ENCODE peak calls at places on chromosomes 4 and X, in four cellular contexts. G, S, L and U are unnamed samples.

GRCh38 chrX:150897371-150898319 is 823 bp downstream of the CD99L2 start:
- DNase-seq in G (peak; percentile 63), S (no peak), L (peak; percentile 22), U (peak; percentile 85)

GRCh38 chrX:131614241-131614640 is 70.4 kb downstream of the OR13H1 start:
- DNase-seq in L (no peak), S (no peak), G (no peak), U (no peak)

GRCh38 chr4:102606846-102607440 is 105.8 kb downstream of the NFKB1 start:
- DNase-seq in G (no peak), L (no peak), S (no peak), U (no peak)

GRCh38 chr4:174697164-174697563 is 131.9 kb downstream of the GLRA3 start:
- DNase-seq in S (no peak), L (no peak), G (no peak), U (no peak)

GRCh38 chr4:112946127-112946526 is 103.3 kb upstream of the ANK2 start:
- DNase-seq in G (no peak), S (no peak), L (no peak), U (no peak)

GRCh38 chr4:127425202-127425845 is 207.4 kb upstream of the INTU start:
- DNase-seq in G (no peak), L (no peak), S (no peak), U (no peak)

GRCh38 chr4:80017125-80017854 is 55.7 kb downstream of the ANTXR2 start:
- DNase-seq in S (no peak), G (no peak), L (no peak), U (no peak)

GRCh38 chrX:99172958-99173357 is 1237.1 kb downstream of the PCDH19 start:
- DNase-seq in G (no peak), L (no peak), S (no peak), U (no peak)

GRCh38 chrX:103626855-103627254 is 1.9 kb upstream of the TCEAL1 start:
- DNase-seq in L (no peak), S (no peak), G (no peak), U (no peak)

GRCh38 chrX:47637546-47638195 is 7.9 kb upstream of the CFP start:
- DNase-seq in G (peak; percentile 84), L (peak; percentile 38), S (no peak), U (peak; percentile 86)

GRCh38 chr4:52894408-52894807 is 32.3 kb downstream of the RASL11B start:
- DNase-seq in S (no peak), G (no peak), L (no peak), U (no peak)

GRCh38 chr4:88697588-88698329 is at the start of gene NAP1L5:
- DNase-seq in L (peak; percentile 49), G (peak; percentile 79), S (no peak), U (peak; percentile 89)

GRCh38 chr4:57013529-57014120 is 34.9 kb downstream of the POLR2B start:
- DNase-seq in G (no peak), L (no peak), S (no peak), U (no peak)

GRCh38 chr4:187357861-187358260 is 634.2 kb upstream of the FAT1 start:
- DNase-seq in G (no peak), L (no peak), S (no peak), U (no peak)

GRCh38 chrX:118189628-118190027 is 73.0 kb upstream of the KLHL13 start:
- DNase-seq in L (no peak), G (no peak), S (no peak), U (no peak)

GRCh38 chr4:13544556-13545393 is 467 bp upstream of the NKX3-2 start:
- DNase-seq in S (no peak), L (peak; percentile 67), G (peak; percentile 83), U (peak; percentile 84)

GRCh38 chrX:39676434-39676833 is 421.3 kb downstream of the BCOR start:
- DNase-seq in L (no peak), G (no peak), S (no peak), U (no peak)

GRCh38 chr4:40687676-40688389 is 58.2 kb upstream of the RBM47 start:
- DNase-seq in S (no peak), L (no peak), G (no peak), U (no peak)

GRCh38 chr4:34412233-34412632 is 1832.1 kb downstream of the ARAP2 start:
- DNase-seq in L (no peak), S (no peak), G (no peak), U (no peak)

DNA sequence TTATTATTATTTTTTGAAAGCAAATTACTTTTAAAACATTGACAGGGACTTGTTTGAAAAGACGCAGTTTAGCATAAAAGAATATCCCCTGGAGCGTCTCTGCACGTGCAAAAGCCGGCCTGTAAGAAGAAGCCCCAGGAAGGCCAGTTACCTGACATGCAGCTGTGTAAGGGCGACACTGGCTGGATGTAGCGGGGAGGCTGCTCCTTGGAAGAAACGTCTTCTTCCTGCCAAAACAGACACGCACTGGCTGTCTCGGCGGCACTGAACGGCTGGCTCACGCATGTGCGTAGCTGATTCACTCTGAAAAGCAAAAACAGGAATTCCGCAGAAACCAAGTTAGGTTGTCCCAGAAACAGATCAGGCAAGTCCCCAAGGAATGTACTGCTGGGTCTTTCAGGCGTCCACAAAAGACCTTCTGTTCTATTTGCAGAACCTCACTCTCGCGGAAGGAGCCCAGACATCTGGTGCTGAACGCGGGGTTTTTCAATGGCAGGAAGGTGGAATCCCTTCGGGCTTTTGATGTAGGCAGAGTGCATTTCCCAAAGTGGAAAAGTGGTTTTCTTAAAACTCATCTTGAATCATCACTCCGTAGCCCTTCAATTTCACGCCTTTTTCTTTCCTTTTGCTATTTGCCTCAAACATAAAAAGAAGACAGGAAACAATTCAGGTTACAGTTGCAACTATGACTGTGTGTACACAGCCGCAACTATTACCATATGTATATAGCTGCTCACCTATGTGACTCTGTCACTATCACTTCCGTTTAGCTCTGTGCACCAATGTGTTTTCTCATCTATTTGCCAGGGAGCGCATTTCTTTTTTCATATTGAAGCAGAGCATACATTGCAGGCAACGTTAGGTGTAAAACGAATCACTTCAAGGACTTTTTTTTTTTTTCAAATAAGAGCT is 38.1 kb upstream of the ARSH start:
- DNase-seq in L (no peak), G (no peak), S (no peak), U (no peak)
- H3K4me3 ChIP-seq in L (peak overlapping the region; percentile 19), G (peak overlapping the region; percentile 14), S (peak overlapping the region; percentile 64), U (no peak overlapping the region)

GRCh38 chr4:139085141-139085540 is 69.6 kb downstream of the NOCT start:
- DNase-seq in L (no peak), G (no peak), S (no peak), U (no peak)
- H3K4me3 ChIP-seq in L (peak overlapping the region; percentile 87), G (peak overlapping the region; percentile 90), S (peak overlapping the region; percentile 83), U (peak overlapping the region; percentile 96)

GRCh38 chr4:106314960-106315359 is 1.0 kb downstream of the TBCK start:
- DNase-seq in L (no peak), S (no peak), G (no peak), U (no peak)
- H3K4me3 ChIP-seq in L (peak overlapping the region; percentile 85), S (peak overlapping the region; percentile 95), G (peak overlapping the region; percentile 74), U (peak overlapping the region; percentile 84)

GRCh38 chr4:168629561-168629960 is 132.7 kb downstream of the PALLD start:
- DNase-seq in G (no peak), S (no peak), L (no peak), U (no peak)
- H3K4me3 ChIP-seq in G (no peak overlapping the region), S (no peak overlapping the region), L (no peak overlapping the region), U (no peak overlapping the region)

GRCh38 chr4:139658185-139658584 is 7.4 kb upstream of the MGST2 start:
- DNase-seq in G (no peak), S (no peak), L (no peak), U (no peak)

GRCh38 chr4:139663561-139664138 is 2.0 kb upstream of the MGST2 start:
- DNase-seq in S (no peak), L (no peak), G (no peak), U (no peak)

GRCh38 chr4:139659735-139660424 is 5.7 kb upstream of the MGST2 start:
- DNase-seq in L (no peak), S (no peak), G (no peak), U (no peak)

GRCh38 chr4:139658983-139659382 is 6.6 kb upstream of the MGST2 start:
- DNase-seq in G (no peak), L (no peak), S (no peak), U (no peak)

DNA sequence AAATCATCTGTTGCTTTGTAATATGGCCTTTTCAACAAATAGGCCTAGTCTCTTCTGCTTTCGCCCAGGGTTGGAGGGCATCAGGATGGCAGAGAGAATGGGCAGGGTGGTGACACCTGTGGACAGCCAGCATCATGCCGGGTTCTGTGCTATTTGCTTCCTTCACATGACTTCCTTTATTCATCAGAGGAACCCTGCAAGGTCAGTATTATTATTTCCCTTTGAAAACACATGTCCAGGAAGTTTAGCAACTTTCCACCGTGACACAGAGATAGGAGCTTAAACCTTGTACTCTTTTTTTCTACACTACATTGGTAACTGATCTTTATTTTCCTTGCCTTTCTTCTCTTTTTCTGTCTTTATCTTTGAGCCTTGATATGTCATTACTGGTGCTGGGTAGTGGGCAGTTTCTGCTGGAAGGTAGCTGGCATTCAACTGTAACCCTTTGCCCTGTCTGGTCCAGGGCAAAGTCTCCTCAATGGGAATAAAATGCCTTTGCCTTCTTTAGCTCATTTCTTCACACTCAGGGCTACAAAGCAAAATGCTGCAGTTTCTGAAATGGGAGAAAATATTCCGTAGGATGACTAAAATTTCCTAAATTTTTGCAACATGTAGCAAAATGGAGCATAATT is 5.0 kb upstream of the MGST2 start:
- DNase-seq in L (no peak), S (no peak), G (no peak), U (no peak)
- H3K4me3 ChIP-seq in L (no peak overlapping the region), S (no peak overlapping the region), G (no peak overlapping the region), U (no peak overlapping the region)

GRCh38 chrX:72621163-72621562 is 48.5 kb upstream of the HDAC8 start:
- DNase-seq in S (no peak), L (no peak), G (no peak), U (no peak)
- H3K4me3 ChIP-seq in S (peak overlapping the region; percentile 41), L (no peak overlapping the region), G (no peak overlapping the region), U (no peak overlapping the region)

DNA sequence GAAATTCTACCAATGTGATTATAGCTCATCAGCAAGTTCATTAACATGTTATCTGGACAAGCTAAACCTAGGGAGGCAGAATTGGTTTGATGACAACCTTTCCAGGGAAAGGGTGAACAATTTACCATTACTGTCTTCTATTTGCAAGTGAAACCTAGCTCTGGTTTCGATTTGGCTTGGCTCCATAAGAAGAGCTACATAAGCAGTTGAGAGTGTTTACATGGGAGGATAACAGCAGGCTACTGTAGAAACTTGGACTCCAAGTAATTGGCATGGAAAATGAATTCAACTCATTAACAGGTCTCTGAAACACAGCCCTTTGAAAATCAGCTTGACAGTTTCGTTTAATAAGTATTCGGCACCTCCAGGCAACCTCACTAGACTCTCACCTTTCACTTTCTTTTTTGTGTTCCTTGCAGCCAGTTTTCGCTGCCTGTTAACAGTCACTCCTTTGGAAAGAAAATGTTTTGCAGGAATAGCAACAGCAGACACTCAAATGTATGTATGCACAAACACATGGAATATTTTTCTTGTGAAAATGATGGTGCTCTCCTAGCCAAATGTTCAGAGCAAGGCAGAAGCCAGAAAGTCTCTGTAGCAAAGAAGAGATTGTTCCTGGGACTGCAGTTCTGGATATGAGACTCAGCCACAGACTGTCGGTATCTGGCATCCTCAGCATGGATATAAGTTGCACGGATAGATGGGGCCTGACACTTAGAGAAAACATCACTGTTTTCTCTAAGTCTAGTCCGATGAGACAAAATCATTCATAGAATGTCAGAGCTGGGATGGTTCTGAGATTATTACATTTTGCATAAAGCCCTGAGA is 27.5 kb downstream of the POU3F4 start:
- DNase-seq in G (no peak), L (no peak), S (no peak), U (no peak)
- H3K4me3 ChIP-seq in G (no peak overlapping the region), L (no peak overlapping the region), S (no peak overlapping the region), U (peak overlapping the region; percentile 10)